ENCODE peak calls at places on chromosome 1, in four cellular contexts. One of them, this sample, is unnamed.

GRCh38 chr1:155019377-155020245 is 14.0 kb downstream of the DCST2 start:
- DNase-seq in SK-N-SH: no peak
- DNase-seq in H1: no peak
- DNase-seq in GM12891: no peak
- DNase-seq in this sample: no peak

GRCh38 chr1:107105914-107106313 is 34.9 kb upstream of the NTNG1 start:
- DNase-seq in SK-N-SH: no peak
- DNase-seq in H1: no peak
- DNase-seq in GM12891: no peak
- DNase-seq in this sample: no peak

GRCh38 chr1:77412069-77412793 is 130.4 kb downstream of the AK5 start:
- DNase-seq in H1: no peak
- DNase-seq in GM12891: no peak
- DNase-seq in SK-N-SH: no peak
- DNase-seq in this sample: no peak

GRCh38 chr1:186978596-186979556 is 150.1 kb downstream of the PLA2G4A start:
- DNase-seq in SK-N-SH: peak; percentile 4
- DNase-seq in GM12891: no peak
- DNase-seq in H1: no peak
- DNase-seq in this sample: no peak

GRCh38 chr1:215482079-215482478 is 85.0 kb upstream of the KCTD3 start:
- DNase-seq in H1: no peak
- DNase-seq in SK-N-SH: no peak
- DNase-seq in GM12891: no peak
- DNase-seq in this sample: no peak

GRCh38 chr1:186492531-186493291 is 31.8 kb upstream of the PDC start:
- DNase-seq in SK-N-SH: no peak
- DNase-seq in GM12891: no peak
- DNase-seq in H1: no peak
- DNase-seq in this sample: no peak

GRCh38 chr1:117627562-117628165 is 21.8 kb downstream of the TENT5C start:
- DNase-seq in SK-N-SH: no peak
- DNase-seq in H1: no peak
- DNase-seq in GM12891: no peak
- DNase-seq in this sample: no peak

GRCh38 chr1:20481158-20481617 is 4.8 kb downstream of the CAMK2N1 start:
- DNase-seq in H1: no peak
- DNase-seq in SK-N-SH: no peak
- DNase-seq in GM12891: no peak
- DNase-seq in this sample: no peak

GRCh38 chr1:229139320-229139719 is 131.6 kb upstream of the RAB4A start:
- DNase-seq in GM12891: no peak
- DNase-seq in SK-N-SH: no peak
- DNase-seq in H1: no peak
- DNase-seq in this sample: no peak

GRCh38 chr1:110089561-110090275 is 19.2 kb upstream of the ALX3 start:
- DNase-seq in SK-N-SH: no peak
- DNase-seq in GM12891: no peak
- DNase-seq in H1: no peak
- DNase-seq in this sample: no peak

GRCh38 chr1:224503161-224504118 is 68.8 kb upstream of the WDR26 start:
- DNase-seq in H1: no peak
- DNase-seq in GM12891: peak; percentile 80
- DNase-seq in SK-N-SH: peak; percentile 89
- DNase-seq in this sample: peak; percentile 89

GRCh38 chr1:13588946-13589345 is 5.3 kb downstream of the PDPN start:
- DNase-seq in GM12891: no peak
- DNase-seq in H1: no peak
- DNase-seq in SK-N-SH: no peak
- DNase-seq in this sample: no peak

GRCh38 chr1:240117930-240118329 is 26.2 kb downstream of the FMN2 start:
- DNase-seq in SK-N-SH: no peak
- DNase-seq in H1: no peak
- DNase-seq in GM12891: no peak
- DNase-seq in this sample: no peak

GRCh38 chr1:240117202-240117769 is 25.6 kb downstream of the FMN2 start:
- DNase-seq in SK-N-SH: no peak
- DNase-seq in GM12891: no peak
- DNase-seq in H1: no peak
- DNase-seq in this sample: no peak

GRCh38 chr1:240128361-240128760 is 36.7 kb downstream of the FMN2 start:
- DNase-seq in H1: no peak
- DNase-seq in SK-N-SH: no peak
- DNase-seq in GM12891: no peak
- DNase-seq in this sample: no peak

GRCh38 chr1:240126821-240127220 is 35.1 kb downstream of the FMN2 start:
- DNase-seq in H1: no peak
- DNase-seq in SK-N-SH: peak; percentile 17
- DNase-seq in GM12891: no peak
- DNase-seq in this sample: no peak

GRCh38 chr1:240122639-240123604 is 31.2 kb downstream of the FMN2 start:
- DNase-seq in SK-N-SH: no peak
- DNase-seq in H1: no peak
- DNase-seq in GM12891: no peak
- DNase-seq in this sample: no peak
- TF ChIP-seq TAF1 in SK-N-SH: no peak
- TF ChIP-seq TAF1 in H1: no peak
- TF ChIP-seq TAF1 in GM12891: no peak
- TF ChIP-seq TAF1 in this sample: no peak

GRCh38 chr1:67715819-67716218 is 30.8 kb downstream of the GADD45A start:
- DNase-seq in H1: no peak
- DNase-seq in GM12891: no peak
- DNase-seq in SK-N-SH: no peak
- DNase-seq in this sample: no peak

GRCh38 chr1:67711150-67711849 is 26.3 kb downstream of the GADD45A start:
- DNase-seq in GM12891: no peak
- DNase-seq in H1: no peak
- DNase-seq in SK-N-SH: no peak
- DNase-seq in this sample: no peak

GRCh38 chr1:67710417-67710816 is 25.4 kb downstream of the GADD45A start:
- DNase-seq in GM12891: no peak
- DNase-seq in H1: no peak
- DNase-seq in SK-N-SH: no peak
- DNase-seq in this sample: no peak

GRCh38 chr1:67711850-67712202 is 26.8 kb downstream of the GADD45A start:
- DNase-seq in GM12891: no peak
- DNase-seq in H1: no peak
- DNase-seq in SK-N-SH: no peak
- DNase-seq in this sample: no peak

DNA sequence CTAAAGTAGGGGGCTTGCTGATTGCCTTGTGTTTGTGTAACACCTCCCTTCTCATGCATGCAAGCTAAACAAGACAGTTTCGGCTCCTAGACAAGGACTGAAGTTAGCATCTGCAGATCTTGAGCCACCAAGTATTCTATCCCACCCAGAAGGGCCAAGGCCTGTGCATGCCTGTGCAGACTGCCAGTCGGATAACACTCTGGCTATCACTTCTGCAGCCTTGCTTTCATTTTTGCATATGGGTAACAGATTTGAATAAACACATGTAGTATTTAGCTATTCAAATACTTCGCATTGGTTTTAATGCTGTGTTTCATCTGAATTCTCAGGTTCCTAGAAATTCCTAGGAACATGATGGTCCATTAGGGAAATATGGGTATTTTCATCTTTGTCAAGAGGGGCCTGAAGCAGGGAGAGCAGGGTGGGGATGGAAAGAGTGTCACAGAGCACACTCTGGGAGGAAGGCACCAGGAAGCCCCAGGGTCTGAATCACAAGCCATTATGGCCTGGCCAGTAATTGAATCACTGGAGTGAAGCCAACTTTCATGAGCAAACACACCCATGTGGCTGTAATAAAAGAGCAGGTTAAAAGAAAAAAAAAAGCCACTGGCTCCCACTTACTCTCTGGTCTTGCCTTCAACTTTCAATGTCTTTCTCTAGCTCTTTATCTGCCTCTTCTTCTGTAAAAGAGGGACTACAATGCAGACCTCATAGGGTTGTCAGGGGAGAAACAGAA is 28.2 kb downstream of the GADD45A start:
- DNase-seq in GM12891: no peak
- DNase-seq in H1: no peak
- DNase-seq in SK-N-SH: peak; percentile 85
- DNase-seq in this sample: no peak
- TF ChIP-seq TAF1 in GM12891: no peak
- TF ChIP-seq TAF1 in H1: no peak
- TF ChIP-seq TAF1 in SK-N-SH: no peak
- TF ChIP-seq TAF1 in this sample: no peak

GRCh38 chr1:111595807-111596206 is 23.8 kb upstream of the RAP1A start:
- DNase-seq in SK-N-SH: no peak
- DNase-seq in H1: no peak
- DNase-seq in GM12891: no peak
- DNase-seq in this sample: no peak

GRCh38 chr1:111597433-111597832 is 22.2 kb upstream of the RAP1A start:
- DNase-seq in H1: no peak
- DNase-seq in GM12891: no peak
- DNase-seq in SK-N-SH: no peak
- DNase-seq in this sample: no peak

GRCh38 chr1:111594128-111594693 is 25.4 kb upstream of the RAP1A start:
- DNase-seq in SK-N-SH: no peak
- DNase-seq in GM12891: no peak
- DNase-seq in H1: no peak
- DNase-seq in this sample: no peak

GRCh38 chr1:111598534-111598933 is 21.1 kb upstream of the RAP1A start:
- DNase-seq in GM12891: no peak
- DNase-seq in SK-N-SH: no peak
- DNase-seq in H1: no peak
- DNase-seq in this sample: no peak

DNA sequence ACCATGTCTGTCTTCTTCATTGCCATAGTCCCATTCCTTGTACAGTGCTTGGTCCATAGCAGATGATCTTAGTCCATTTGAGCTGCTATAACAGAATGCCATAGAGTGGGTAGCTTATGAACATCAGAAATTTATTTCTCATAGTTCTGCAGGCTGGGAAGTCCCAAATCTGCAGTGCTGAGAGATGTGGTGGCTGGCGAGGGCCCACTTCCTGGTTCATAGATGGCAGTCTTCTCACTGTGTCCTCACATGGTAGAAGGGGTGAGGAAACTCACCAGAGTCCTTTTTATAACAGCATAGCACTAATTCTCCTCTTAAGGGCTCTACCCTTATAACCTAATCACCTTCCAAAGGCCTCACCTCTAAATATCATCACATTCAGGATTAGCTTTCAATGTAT is 23.1 kb upstream of the RAP1A start:
- DNase-seq in H1: no peak
- DNase-seq in GM12891: no peak
- DNase-seq in SK-N-SH: no peak
- DNase-seq in this sample: no peak
- TF ChIP-seq TAF1 in H1: no peak
- TF ChIP-seq TAF1 in GM12891: no peak
- TF ChIP-seq TAF1 in SK-N-SH: no peak
- TF ChIP-seq TAF1 in this sample: peak; percentile 42

GRCh38 chr1:115429242-115429641 is 91.2 kb upstream of the NGF start:
- DNase-seq in SK-N-SH: no peak
- DNase-seq in GM12891: no peak
- DNase-seq in H1: no peak
- DNase-seq in this sample: no peak

GRCh38 chr1:115428676-115429075 is 90.6 kb upstream of the NGF start:
- DNase-seq in SK-N-SH: no peak
- DNase-seq in GM12891: no peak
- DNase-seq in H1: no peak
- DNase-seq in this sample: no peak

GRCh38 chr1:115430717-115431116 is 92.7 kb upstream of the NGF start:
- DNase-seq in GM12891: no peak
- DNase-seq in H1: no peak
- DNase-seq in SK-N-SH: no peak
- DNase-seq in this sample: no peak

GRCh38 chr1:115428262-115428661 is 90.2 kb upstream of the NGF start:
- DNase-seq in GM12891: no peak
- DNase-seq in H1: no peak
- DNase-seq in SK-N-SH: no peak
- DNase-seq in this sample: no peak

GRCh38 chr1:115429884-115430283 is 91.8 kb upstream of the NGF start:
- DNase-seq in SK-N-SH: no peak
- DNase-seq in GM12891: no peak
- DNase-seq in H1: no peak
- DNase-seq in this sample: no peak
- TF ChIP-seq TAF1 in SK-N-SH: no peak
- TF ChIP-seq TAF1 in GM12891: no peak
- TF ChIP-seq TAF1 in H1: no peak
- TF ChIP-seq TAF1 in this sample: no peak